ENCODE peak calls at places on chromosome X, in six cellular contexts. E is fibroblast of lung, O is mesenchymal stem cell, G is A549, C is upper lobe of right lung, H is mammary epithelial cell. Z is an unnamed sample. For H3K9me3, the result is how much of the 10 kb centered on the place peaks cover.

GRCh38 chrX:49186125-49187027 is at the start of gene PRICKLE3:
- DNase-seq in E (peak), G (peak), H (peak), O (peak), C (peak), Z (peak)

GRCh38 chrX:130702867-130703707 is 199.9 kb downstream of the ENOX2 start:
- DNase-seq in C (no peak), G (no peak), H (no peak), O (peak), E (peak), Z (peak)

GRCh38 chrX:39613508-39613921 is 484.2 kb downstream of the BCOR start:
- DNase-seq in C (no peak), H (peak), E (peak), G (peak), O (no peak), Z (no peak)

GRCh38 chrX:114611018-114611619 is 27.2 kb downstream of the HTR2C start:
- DNase-seq in G (peak), O (peak), C (no peak), H (peak), E (peak), Z (no peak)

GRCh38 chrX:153844509-153845082 is 14.3 kb upstream of the PDZD4 start:
- DNase-seq in O (no peak), G (no peak), H (no peak), E (no peak), C (no peak), Z (no peak)

GRCh38 chrX:40778861-40779575 is 43.7 kb upstream of the MED14 start:
- DNase-seq in E (peak), O (peak), G (no peak), C (no peak), H (peak), Z (peak)

GRCh38 chrX:70183091-70183490 is 5.8 kb downstream of the DGAT2L6 start:
- DNase-seq in G (no peak), O (no peak), H (no peak), E (peak), C (no peak), Z (no peak)

GRCh38 chrX:145654486-145654885 is 163.1 kb upstream of the SLITRK2 start:
- DNase-seq in C (no peak), H (no peak), O (no peak), E (no peak), G (no peak), Z (no peak)

GRCh38 chrX:153226344-153227190 is 47.5 kb downstream of the MAGEA1 start:
- DNase-seq in O (peak), G (no peak), C (peak), H (peak), E (peak), Z (no peak)

GRCh38 chrX:110015027-110015426 is 12.1 kb downstream of the TMEM164 start:
- DNase-seq in O (no peak), E (no peak), G (no peak), C (no peak), H (no peak), Z (no peak)

GRCh38 chrX:140034916-140035315 is 69.6 kb upstream of the CXorf66 start:
- DNase-seq in C (no peak), O (no peak), G (no peak), E (no peak), H (no peak), Z (no peak)

GRCh38 chrX:41858161-41858775 is 65.1 kb downstream of the CASK start:
- DNase-seq in C (no peak), E (no peak), G (no peak), H (no peak), O (no peak), Z (no peak)

GRCh38 chrX:17882680-17883079 is 21.6 kb upstream of the RAI2 start:
- DNase-seq in G (no peak), C (no peak), O (no peak), E (no peak), H (peak), Z (no peak)

GRCh38 chrX:49155243-49155899 is 7.2 kb upstream of the MAGIX start:
- DNase-seq in O (peak), E (peak), G (peak), C (no peak), H (peak), Z (peak)

GRCh38 chrX:136850441-136851175 is 29.9 kb downstream of the RBMX start:
- DNase-seq in E (no peak), C (no peak), G (no peak), O (peak), H (no peak), Z (peak)

GRCh38 chrX:45233541-45233940 is 32.9 kb upstream of the DIPK2B start:
- DNase-seq in C (no peak), H (no peak), E (no peak), G (no peak), O (peak), Z (no peak)

GRCh38 chrX:24125028-24125612 is 24.4 kb upstream of the ZFX start:
- DNase-seq in C (no peak), G (no peak), E (no peak), O (no peak), H (no peak), Z (no peak)
- H3K4me3 ChIP-seq in C (no peak), G (no peak), E (no peak), O (no peak), H (no peak), Z (no peak)

GRCh38 chrX:138691186-138691585 is 20.3 kb downstream of the FGF13 start:
- DNase-seq in H (no peak), O (no peak), C (no peak), G (no peak), E (peak), Z (no peak)
- H3K27ac ChIP-seq in H (no peak), O (no peak), C (no peak), G (no peak), E (no peak), Z (no peak)

GRCh38 chrX:47918274-47918673 is 81.6 kb downstream of the ZNF81 start:
- DNase-seq in H (no peak), O (no peak), E (no peak), C (no peak), G (no peak), Z (no peak)

DNA sequence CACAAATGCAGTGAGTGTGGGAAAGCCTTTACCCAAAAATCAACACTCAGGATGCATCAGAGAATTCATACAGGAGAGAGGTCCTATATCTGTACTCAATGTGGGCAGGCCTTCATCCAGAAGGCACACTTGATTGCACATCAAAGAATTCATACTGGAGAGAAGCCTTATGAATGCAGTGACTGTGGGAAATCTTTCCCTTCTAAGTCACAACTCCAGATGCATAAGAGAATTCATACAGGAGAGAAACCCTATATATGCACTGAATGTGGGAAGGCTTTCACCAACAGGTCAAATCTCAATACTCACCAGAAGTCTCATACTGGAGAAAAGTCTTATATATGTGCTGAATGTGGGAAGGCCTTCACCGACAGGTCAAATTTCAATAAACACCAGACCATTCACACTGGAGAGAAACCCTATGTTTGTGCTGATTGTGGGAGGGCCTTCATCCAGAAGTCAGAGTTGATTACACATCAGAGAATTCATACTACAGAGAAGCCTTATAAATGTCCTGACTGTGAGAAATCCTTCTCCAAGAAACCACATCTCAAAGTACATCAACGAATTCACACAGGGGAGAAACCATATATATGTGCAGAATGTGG is 79.3 kb downstream of the ZNF81 start:
- DNase-seq in C (no peak), H (no peak), E (no peak), G (no peak), O (no peak), Z (no peak)
- H3K9me3 ChIP-seq in C (under half), H (under half), E (under half), G (half or more), O (half or more), Z (under half)

GRCh38 chrX:107445146-107445545 is 4.3 kb upstream of the FRMPD3 start:
- DNase-seq in H (no peak), O (no peak), E (no peak), G (no peak), C (no peak), Z (no peak)

GRCh38 chrX:107440692-107441091 is 8.8 kb upstream of the FRMPD3 start:
- DNase-seq in C (no peak), E (no peak), G (no peak), H (no peak), O (no peak), Z (no peak)

GRCh38 chrX:107440187-107440586 is 9.3 kb upstream of the FRMPD3 start:
- DNase-seq in O (no peak), H (no peak), G (no peak), C (no peak), E (no peak), Z (no peak)

GRCh38 chrX:107445636-107446035 is 3.8 kb upstream of the FRMPD3 start:
- DNase-seq in C (no peak), O (no peak), H (no peak), G (no peak), E (no peak), Z (no peak)

GRCh38 chrX:107442914-107443527 is 6.4 kb upstream of the FRMPD3 start:
- DNase-seq in E (no peak), C (no peak), H (no peak), O (no peak), G (no peak), Z (no peak)
- H3K4me3 ChIP-seq in E (no peak), C (no peak), H (no peak), O (no peak), G (no peak), Z (no peak)

DNA sequence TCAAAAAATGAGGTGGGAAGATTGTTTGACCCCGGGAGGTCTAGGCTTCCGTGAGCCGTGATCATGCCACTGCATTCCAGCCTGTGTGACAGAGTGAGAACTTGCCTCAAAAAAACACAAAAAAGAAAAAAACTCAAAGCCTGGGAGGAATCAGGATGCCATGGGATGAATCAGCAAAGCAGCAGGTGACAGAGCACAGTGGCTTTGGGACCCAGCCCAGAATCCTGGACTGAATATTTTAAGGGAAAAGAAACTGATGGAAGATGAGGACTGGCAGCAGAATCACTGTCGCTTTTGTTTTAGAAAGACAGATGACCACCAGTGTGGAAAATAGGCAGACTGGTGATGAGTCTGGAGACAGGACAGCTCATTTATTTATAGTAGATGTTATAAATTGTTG is 16.6 kb downstream of the S100G start:
- DNase-seq in C (no peak), H (no peak), E (peak), G (no peak), O (peak), Z (peak)
- H3K27ac ChIP-seq in C (no peak), H (no peak), E (no peak), G (no peak), O (no peak), Z (peak)

DNA sequence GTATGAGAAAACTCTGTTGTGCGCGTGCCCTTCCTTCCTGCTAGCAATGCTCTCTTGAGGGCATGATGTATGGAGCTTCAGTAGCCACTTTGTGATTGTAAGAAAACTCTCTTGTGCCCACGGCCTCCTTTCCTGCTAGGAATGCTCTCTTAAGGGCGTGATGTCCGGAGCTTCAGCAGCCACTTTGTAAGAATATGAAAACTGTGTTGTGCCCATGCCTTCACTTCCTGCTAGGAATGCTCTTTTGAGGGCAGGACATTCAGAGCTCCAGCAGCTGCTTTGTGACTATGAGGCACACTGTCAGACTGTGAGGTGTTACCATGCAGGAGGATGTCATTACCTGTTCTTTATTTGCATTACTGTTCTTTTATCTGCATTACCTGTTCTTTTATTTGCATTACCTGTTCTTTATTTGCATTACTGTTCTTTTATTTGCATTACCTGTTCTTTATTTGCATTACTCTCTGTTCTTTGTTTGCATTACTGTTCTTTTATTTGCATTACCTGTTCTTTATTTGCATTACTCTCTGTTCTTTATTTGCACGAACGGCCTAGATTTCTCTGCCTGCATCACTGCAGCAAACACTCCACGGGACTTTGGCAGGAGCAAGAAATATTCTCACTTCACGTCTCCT is 166.7 kb downstream of the CRLF2 start:
- DNase-seq in E (no peak), O (no peak), H (no peak), G (no peak), C (no peak), Z (no peak)
- H3K9me3 ChIP-seq in E (under half), O (under half), H (under half), G (under half), C (under half), Z (under half)

DNA sequence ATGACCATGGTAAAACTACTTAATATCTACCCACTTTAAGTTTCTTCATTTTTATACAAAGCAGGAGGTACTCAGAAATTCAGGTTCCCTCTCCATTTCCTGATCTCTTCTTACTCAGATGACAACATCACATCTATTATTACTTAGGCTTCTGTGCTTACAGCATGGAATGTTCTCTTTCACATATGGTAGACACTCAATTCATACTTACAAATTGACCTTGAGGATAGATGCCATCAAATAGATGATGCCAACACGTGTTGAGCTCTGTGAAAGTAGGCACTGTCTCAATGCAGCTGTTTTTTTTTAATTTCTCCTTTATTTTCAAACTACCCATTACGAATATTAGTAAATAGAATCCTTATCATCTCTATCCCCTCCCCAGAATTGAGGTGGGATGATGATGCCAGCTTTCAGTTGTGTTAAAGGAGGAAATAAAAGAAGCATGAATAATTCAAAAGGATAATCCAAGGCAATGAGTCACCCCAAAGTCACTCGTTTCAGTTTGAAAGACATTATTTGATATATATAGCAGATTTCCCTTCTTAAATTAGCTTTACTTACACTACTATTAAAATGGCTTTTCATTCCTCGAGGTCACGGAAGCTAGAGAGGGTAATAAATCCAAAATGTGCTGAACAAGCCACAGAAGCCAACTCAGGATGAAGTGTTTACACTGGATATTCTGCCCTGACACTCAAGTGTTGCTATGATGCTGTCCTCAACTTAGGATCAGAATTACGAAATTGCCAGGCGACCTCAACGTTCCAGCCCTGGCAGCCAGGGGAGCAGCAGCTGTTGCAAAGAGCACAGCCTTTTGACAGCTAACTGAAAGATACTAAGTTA is 124.2 kb upstream of the EOLA2 start:
- DNase-seq in H (no peak), E (peak), G (no peak), O (peak), C (no peak), Z (peak)
- H3K4me3 ChIP-seq in H (no peak), E (no peak), G (no peak), O (no peak), C (no peak), Z (no peak)